ENCODE peak calls at places on chromosomes 16 and 17, in seven cellular contexts. V, Z, I, S, C, Q and M are unnamed samples.

GRCh38 chr16:66049865-66050264 is 316.6 kb upstream of the CDH5 start:
- DNase-seq in V (no peak), Z (no peak), I (no peak), S (no peak), C (no peak), Q (no peak), M (no peak)

GRCh38 chr17:77887110-77887463 is 71.4 kb upstream of the TNRC6C start:
- DNase-seq in V (no peak), Z (no peak), I (no peak), S (no peak), C (no peak), Q (no peak), M (no peak)

GRCh38 chr16:89343501-89344291 is 126.2 kb downstream of the ZNF778 start:
- DNase-seq in V (peak; percentile 65), Z (peak; percentile 45), I (peak; percentile 70), S (no peak), C (no peak), Q (peak; percentile 53), M (no peak)

GRCh38 chr17:49508061-49508865 is 13.2 kb downstream of the NGFR start:
- DNase-seq in V (no peak), Z (no peak), I (no peak), S (no peak), C (no peak), Q (no peak), M (peak; percentile 23)

GRCh38 chr16:75550211-75550662 is 5.8 kb downstream of the TMEM231 start:
- DNase-seq in V (no peak), Z (no peak), I (no peak), S (peak; percentile 83), C (no peak), Q (peak; percentile 43), M (peak; percentile 37)

GRCh38 chr17:65896889-65897288 is 295.0 kb downstream of the CEP112 start:
- DNase-seq in V (no peak), Z (no peak), I (no peak), S (no peak), C (no peak), Q (no peak), M (no peak)

GRCh38 chr16:49484454-49484853 is 110.8 kb downstream of the C16orf78 start:
- DNase-seq in V (no peak), Z (peak; percentile 72), I (peak; percentile 73), S (no peak), C (peak; percentile 8), Q (no peak), M (peak; percentile 81)

GRCh38 chr17:57422574-57423164 is 166.3 kb downstream of the MSI2 start:
- DNase-seq in V (no peak), Z (no peak), I (no peak), S (no peak), C (peak; percentile 38), Q (peak; percentile 57), M (no peak)

GRCh38 chr17:66915204-66915611 is 49.3 kb upstream of the CACNG4 start:
- DNase-seq in V (no peak), Z (no peak), I (peak; percentile 63), S (no peak), C (no peak), Q (no peak), M (no peak)

GRCh38 chr16:82639263-82639662 is 12.5 kb downstream of the CDH13 start:
- DNase-seq in V (no peak), Z (no peak), I (no peak), S (no peak), C (no peak), Q (no peak), M (no peak)

GRCh38 chr17:66542183-66542966 is 240.0 kb downstream of the PRKCA start:
- DNase-seq in V (no peak), Z (no peak), I (no peak), S (peak; percentile 53), C (no peak), Q (peak; percentile 53), M (no peak)

GRCh38 chr16:67874147-67874771 is 1.4 kb downstream of the EDC4 start:
- DNase-seq in V (no peak), Z (no peak), I (no peak), S (no peak), C (no peak), Q (no peak), M (no peak)

GRCh38 chr16:88298882-88299745 is 83.6 kb upstream of the ZNF469 start:
- DNase-seq in V (no peak), Z (no peak), I (peak; percentile 22), S (no peak), C (no peak), Q (peak; percentile 68), M (no peak)

GRCh38 chr16:83939266-83939856 is 13.7 kb upstream of the OSGIN1 start:
- DNase-seq in V (no peak), Z (no peak), I (no peak), S (no peak), C (no peak), Q (no peak), M (no peak)

GRCh38 chr17:79137015-79137770 is 62.6 kb downstream of the ENGASE start:
- DNase-seq in V (no peak), Z (no peak), I (no peak), S (no peak), C (no peak), Q (no peak), M (no peak)

GRCh38 chr17:50153650-50154575 is 3.4 kb upstream of the PPP1R9B start:
- DNase-seq in V (no peak), Z (peak; percentile 67), I (peak; percentile 60), S (no peak), C (no peak), Q (no peak), M (peak; percentile 73)

GRCh38 chr16:66057056-66057455 is 309.4 kb upstream of the CDH5 start:
- DNase-seq in V (no peak), Z (no peak), I (no peak), S (no peak), C (no peak), Q (no peak), M (no peak)

GRCh38 chr16:11398136-11398535 is 52.9 kb downstream of the RMI2 start:
- DNase-seq in V (no peak), Z (no peak), I (no peak), S (no peak), C (no peak), Q (no peak), M (no peak)

GRCh38 chr16:67877064-67877463 is 4.2 kb downstream of the EDC4 start:
- DNase-seq in V (no peak), Z (no peak), I (no peak), S (no peak), C (no peak), Q (no peak), M (no peak)

GRCh38 chr16:3902731-3903130 is 22.2 kb upstream of the CREBBP start:
- DNase-seq in V (no peak), Z (peak; percentile 18), I (no peak), S (peak; percentile 31), C (no peak), Q (no peak), M (no peak)

GRCh38 chr17:76382803-76383644 is 1.4 kb upstream of the SPHK1 start:
- DNase-seq in V (no peak), Z (peak; percentile 82), I (peak; percentile 81), S (no peak), C (no peak), Q (peak; percentile 78), M (peak; percentile 77)

GRCh38 chr16:20181386-20181785 is 107.7 kb upstream of the GPR139 start:
- DNase-seq in V (no peak), Z (no peak), I (no peak), S (no peak), C (no peak), Q (no peak), M (no peak)

GRCh38 chr16:28218109-28218508 is 6.3 kb upstream of the XPO6 start:
- DNase-seq in V (no peak), Z (no peak), I (no peak), S (no peak), C (peak; percentile 33), Q (peak; percentile 52), M (no peak)

GRCh38 chr17:42679001-42679491 is 2.3 kb upstream of the PLEKHH3 start:
- DNase-seq in V (no peak), Z (peak; percentile 78), I (peak; percentile 85), S (no peak), C (no peak), Q (peak; percentile 39), M (peak; percentile 40)

GRCh38 chr17:82370471-82371332 is 863 bp upstream of the UTS2R start:
- DNase-seq in V (no peak), Z (no peak), I (peak; percentile 31), S (no peak), C (no peak), Q (no peak), M (peak; percentile 18)

GRCh38 chr17:77807746-77808441 is 150.6 kb upstream of the TNRC6C start:
- DNase-seq in V (no peak), Z (no peak), I (no peak), S (no peak), C (no peak), Q (no peak), M (no peak)

GRCh38 chr16:66810391-66810790 is 9.0 kb upstream of the TERB1 start:
- DNase-seq in V (no peak), Z (no peak), I (no peak), S (no peak), C (no peak), Q (no peak), M (no peak)